ENCODE peak calls at places on chromosome 13, in eight cellular contexts. F, M, T, Q, S, O, B and U are unnamed samples.

GRCh38 chr13:25300861-25301346 is 521 bp upstream of the NUP58 start:
- DNase-seq in F (no peak), M (no peak), T (no peak), Q (no peak), S (peak), O (peak), B (no peak), U (no peak)

GRCh38 chr13:48302920-48303330 is 626 bp upstream of the RB1 start:
- DNase-seq in F (no peak), M (peak), T (no peak), Q (no peak), S (peak), O (no peak), B (no peak), U (no peak)

GRCh38 chr13:28340272-28340793 is 154.6 kb downstream of the FLT1 start:
- DNase-seq in F (peak), M (no peak), T (no peak), Q (no peak), S (no peak), O (no peak), B (no peak), U (no peak)

GRCh38 chr13:79491715-79492114 is 10.8 kb downstream of the NDFIP2 start:
- DNase-seq in F (no peak), M (no peak), T (no peak), Q (peak), S (no peak), O (no peak), B (no peak), U (no peak)

GRCh38 chr13:107373551-107373950 is 805.6 kb upstream of the ARGLU1 start:
- DNase-seq in F (peak), M (peak), T (peak), Q (peak), S (peak), O (no peak), B (no peak), U (no peak)

GRCh38 chr13:109151255-109151654 is 521.8 kb downstream of the MYO16 start:
- DNase-seq in F (no peak), M (no peak), T (no peak), Q (peak), S (no peak), O (no peak), B (no peak), U (no peak)

GRCh38 chr13:23609414-23610186 is 39.4 kb downstream of the TNFRSF19 start:
- DNase-seq in F (peak), M (no peak), T (peak), Q (peak), S (peak), O (peak), B (no peak), U (peak)

GRCh38 chr13:102838982-102839381 is 6.8 kb upstream of the ERCC5 start:
- DNase-seq in F (no peak), M (no peak), T (no peak), Q (no peak), S (no peak), O (no peak), B (no peak), U (no peak)

GRCh38 chr13:46146898-46147297 is 35.1 kb downstream of the LCP1 start:
- DNase-seq in F (no peak), M (no peak), T (no peak), Q (peak), S (peak), O (no peak), B (no peak), U (no peak)

GRCh38 chr13:107873908-107874307 is 341.4 kb downstream of the LIG4 start:
- DNase-seq in F (no peak), M (no peak), T (no peak), Q (no peak), S (no peak), O (no peak), B (no peak), U (no peak)

GRCh38 chr13:60335531-60335930 is 61.5 kb upstream of the TDRD3 start:
- DNase-seq in F (peak), M (peak), T (no peak), Q (peak), S (no peak), O (no peak), B (no peak), U (no peak)

GRCh38 chr13:107534548-107534947 is 680.8 kb downstream of the LIG4 start:
- DNase-seq in F (no peak), M (no peak), T (no peak), Q (peak), S (no peak), O (no peak), B (no peak), U (no peak)

GRCh38 chr13:76148374-76148773 is 512.2 kb downstream of the LMO7 start:
- DNase-seq in F (no peak), M (no peak), T (no peak), Q (peak), S (no peak), O (no peak), B (no peak), U (no peak)

GRCh38 chr13:111976474-111977183 is 90.3 kb upstream of the SOX1 start:
- DNase-seq in F (no peak), M (no peak), T (no peak), Q (no peak), S (no peak), O (no peak), B (no peak), U (no peak)

GRCh38 chr13:46679369-46680180 is 117.4 kb downstream of the ESD start:
- DNase-seq in F (peak), M (peak), T (no peak), Q (peak), S (no peak), O (peak), B (no peak), U (no peak)

GRCh38 chr13:59178344-59178743 is 985.4 kb downstream of the DIAPH3 start:
- DNase-seq in F (no peak), M (no peak), T (no peak), Q (no peak), S (peak), O (no peak), B (no peak), U (no peak)

GRCh38 chr13:113192902-113193301 is 15.6 kb downstream of the PCID2 start:
- DNase-seq in F (no peak), M (no peak), T (no peak), Q (no peak), S (no peak), O (no peak), B (no peak), U (no peak)

GRCh38 chr13:30362869-30363268 is 55.5 kb upstream of the KATNAL1 start:
- DNase-seq in F (no peak), M (no peak), T (no peak), Q (no peak), S (no peak), O (no peak), B (no peak), U (no peak)

GRCh38 chr13:103078145-103078544 is 11.9 kb upstream of the SLC10A2 start:
- DNase-seq in F (no peak), M (no peak), T (no peak), Q (no peak), S (no peak), O (no peak), B (no peak), U (no peak)

GRCh38 chr13:79749985-79750551 is 269.1 kb downstream of the NDFIP2 start:
- DNase-seq in F (peak), M (peak), T (no peak), Q (peak), S (peak), O (peak), B (no peak), U (no peak)